ENCODE peak calls at places on chromosomes 11 and 22, in five cellular contexts. E, R, K, P and Z are unnamed samples.
A peak's percentile ranks its signal among the peaks of the same experiment; 100 is the strongest.

GRCh38 chr11:67022341-67022933 is 497 bp upstream of the SYT12 start:
- DNase-seq in R (no peak), P (no peak), E (no peak), K (no peak), Z (peak; percentile 89)

GRCh38 chr22:47165998-47166397 is 403.5 kb downstream of the TBC1D22A start:
- DNase-seq in P (no peak), E (peak; percentile 18), K (no peak), R (peak; percentile 12), Z (no peak)

GRCh38 chr11:128905345-128906184 is 14.4 kb downstream of the KCNJ5 start:
- DNase-seq in R (peak; percentile 78), K (no peak), E (no peak), P (no peak), Z (no peak)

GRCh38 chr11:108672113-108672512 is 7.2 kb downstream of the DDX10 start:
- DNase-seq in K (no peak), E (no peak), R (no peak), P (no peak), Z (no peak)

GRCh38 chr11:10902301-10902700 is 44.4 kb upstream of the ZBED5 start:
- DNase-seq in K (no peak), R (no peak), E (no peak), P (no peak), Z (no peak)

GRCh38 chr11:43021466-43021865 is 290.3 kb upstream of the API5 start:
- DNase-seq in P (peak; percentile 15), E (no peak), R (peak; percentile 31), K (no peak), Z (no peak)

GRCh38 chr11:117039897-117040296 is 58.3 kb downstream of the SIK3 start:
- DNase-seq in R (no peak), P (peak; percentile 18), E (no peak), K (no peak), Z (no peak)

GRCh38 chr11:72398058-72398758 is 36.1 kb downstream of the CLPB start:
- DNase-seq in E (no peak), P (no peak), R (no peak), K (no peak), Z (no peak)

GRCh38 chr22:28187612-28188011 is 268.6 kb upstream of the PITPNB start:
- DNase-seq in K (no peak), E (no peak), P (no peak), R (no peak), Z (no peak)

GRCh38 chr11:128705124-128705920 is 11.4 kb downstream of the FLI1 start:
- DNase-seq in R (no peak), E (no peak), K (no peak), P (no peak), Z (no peak)

GRCh38 chr22:45212306-45212709 is 28.4 kb downstream of the KIAA0930 start:
- DNase-seq in P (no peak), K (peak; percentile 80), R (no peak), E (peak; percentile 94), Z (peak; percentile 86)

GRCh38 chr22:37894939-37895670 is 11.0 kb upstream of the MICALL1 start:
- DNase-seq in R (peak; percentile 75), P (no peak), K (no peak), E (no peak), Z (no peak)

GRCh38 chr11:118620529-118621070 is 13.2 kb downstream of the PHLDB1 start:
- DNase-seq in R (peak; percentile 50), E (no peak), P (no peak), K (peak; percentile 53), Z (peak; percentile 57)

GRCh38 chr22:23752090-23752691 is 1.3 kb upstream of the ZNF70 start:
- DNase-seq in K (no peak), P (peak; percentile 95), E (no peak), R (no peak), Z (no peak)

GRCh38 chr22:45580703-45581381 is 78.2 kb downstream of the FBLN1 start:
- DNase-seq in P (no peak), R (no peak), E (no peak), K (no peak), Z (no peak)

GRCh38 chr11:19447150-19447566 is 206.4 kb upstream of the E2F8 start:
- DNase-seq in R (no peak), P (no peak), K (no peak), E (no peak), Z (no peak)

GRCh38 chr11:116851631-116852030 is 14.2 kb upstream of the APOA1 start:
- DNase-seq in R (no peak), E (no peak), P (no peak), K (no peak), Z (no peak)

GRCh38 chr22:34841321-34841901 is 224.5 kb upstream of the ISX start:
- DNase-seq in E (no peak), P (no peak), R (peak; percentile 56), K (no peak), Z (no peak)

GRCh38 chr11:60951909-60952741 is at the start of gene SLC15A3:
- DNase-seq in R (peak; percentile 65), P (peak; percentile 86), E (peak; percentile 87), K (peak; percentile 71), Z (no peak)

GRCh38 chr22:39405346-39406085 is 5.9 kb downstream of the TAB1 start:
- DNase-seq in P (no peak), R (no peak), E (no peak), K (no peak), Z (no peak)

GRCh38 chr11:60785136-60785535 is at the start of gene MS4A10:
- DNase-seq in E (no peak), R (no peak), P (no peak), K (no peak), Z (no peak)

GRCh38 chr11:9001736-9002135 is 2.1 kb downstream of the NRIP3 start:
- DNase-seq in K (no peak), R (no peak), E (no peak), P (no peak), Z (no peak)

GRCh38 chr11:102580185-102580951 is 44.8 kb downstream of the MMP20 start:
- DNase-seq in K (no peak), R (no peak), P (no peak), E (no peak), Z (no peak)

GRCh38 chr22:50576070-50576469 is 2.2 kb downstream of the CPT1B start:
- DNase-seq in P (no peak), K (no peak), E (no peak), R (peak; percentile 55), Z (no peak)

GRCh38 chr22:36826262-36826661 is 9.4 kb upstream of the PVALB start:
- DNase-seq in R (no peak), E (no peak), P (no peak), K (no peak), Z (no peak)

GRCh38 chr11:95849087-95849825 is 59.0 kb downstream of the CEP57 start:
- DNase-seq in R (peak; percentile 35), K (peak; percentile 18), P (peak; percentile 24), E (peak; percentile 69), Z (no peak)

GRCh38 chr11:30861506-30861905 is 275.4 kb upstream of the MPPED2 start:
- DNase-seq in K (no peak), P (no peak), E (no peak), R (no peak), Z (no peak)

GRCh38 chr11:43952020-43952400 is 9.6 kb downstream of the C11orf96 start:
- DNase-seq in K (no peak), R (no peak), E (no peak), P (no peak), Z (no peak)

GRCh38 chr11:115168686-115169085 is 335.5 kb downstream of the CADM1 start:
- DNase-seq in P (no peak), K (no peak), E (no peak), R (no peak), Z (no peak)

GRCh38 chr11:12179019-12179418 is 68.6 kb downstream of the MICAL2 start:
- DNase-seq in E (no peak), R (no peak), K (no peak), P (no peak), Z (no peak)

GRCh38 chr11:79667377-79667776 is 226.5 kb upstream of the TENM4 start:
- DNase-seq in K (no peak), E (no peak), R (no peak), P (no peak), Z (no peak)

GRCh38 chr11:2693271-2693833 is 6.4 kb downstream of the KCNQ1OT1 start:
- DNase-seq in R (peak; percentile 96), P (no peak), E (peak; percentile 48), K (no peak), Z (peak; percentile 30)
- H3K27ac ChIP-seq in R (peak overlapping the region; percentile 85), P (no peak overlapping the region), E (no peak overlapping the region), K (no peak overlapping the region), Z (no peak overlapping the region)

GRCh38 chr22:29623059-29623458 is 19.6 kb downstream of the NF2 start:
- DNase-seq in E (no peak), K (no peak), P (no peak), R (no peak), Z (no peak)
- H3K27ac ChIP-seq in E (peak overlapping the region; percentile 40), K (no peak overlapping the region), P (no peak overlapping the region), R (no peak overlapping the region), Z (peak overlapping the region; percentile 100)

DNA sequence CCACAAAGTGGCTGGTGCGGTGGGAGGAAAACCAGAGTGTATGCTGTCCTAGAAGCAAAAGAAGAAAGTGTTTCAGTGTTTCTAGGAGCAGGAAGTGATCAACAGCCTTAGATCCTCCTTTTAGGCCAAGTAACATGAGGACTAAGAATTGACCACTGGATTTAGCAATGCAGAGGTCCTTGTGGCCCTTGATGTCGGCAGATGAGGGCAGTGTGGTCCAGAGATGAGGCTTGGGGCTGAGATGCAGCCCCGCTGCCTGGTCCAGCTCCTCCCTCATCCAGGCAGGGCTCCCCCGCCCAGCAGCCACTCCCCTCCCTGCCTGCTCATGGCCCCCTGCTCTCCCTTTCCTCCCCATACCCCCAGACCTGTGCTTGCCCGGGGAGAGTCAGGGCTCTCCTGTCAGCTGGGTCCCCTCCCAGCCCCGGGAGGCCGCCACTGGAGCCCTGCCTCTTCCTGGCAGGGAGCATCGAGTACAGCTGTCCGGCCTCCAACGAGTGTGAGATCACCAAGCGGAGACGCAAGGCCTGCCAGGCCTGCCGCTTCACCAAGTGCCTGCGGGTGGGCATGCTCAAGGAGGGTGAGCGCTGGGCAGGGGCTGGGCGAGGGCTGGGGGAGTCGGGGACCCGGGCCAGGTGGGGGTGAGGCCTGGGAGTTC is 3.7 kb downstream of the TRMT112 start:
- DNase-seq in P (no peak), R (no peak), K (peak; percentile 69), E (peak; percentile 88), Z (peak; percentile 67)
- H3K27ac ChIP-seq in P (no peak overlapping the region), R (no peak overlapping the region), K (peak overlapping the region; percentile 64), E (peak overlapping the region; percentile 53), Z (peak overlapping the region; percentile 82)

DNA sequence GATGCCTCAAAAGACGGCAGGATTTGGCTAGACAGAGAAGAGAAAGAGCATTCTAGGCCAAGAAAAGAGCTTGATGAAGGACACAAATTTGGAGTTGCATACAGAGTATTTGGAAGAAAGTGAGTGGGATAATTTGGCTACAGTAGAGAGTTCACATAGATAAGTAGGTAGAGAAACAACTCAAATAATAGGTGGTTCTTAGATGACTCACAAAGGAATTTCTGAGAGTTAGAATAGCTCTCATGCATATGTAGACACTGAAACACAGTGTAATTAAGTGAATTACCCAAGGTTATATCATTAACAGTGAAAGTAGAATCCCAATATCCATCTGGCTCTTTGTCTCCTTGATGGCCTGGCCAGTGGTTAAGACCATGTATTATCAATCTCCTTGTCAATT is 228.6 kb upstream of the DDI1 start:
- DNase-seq in P (no peak), R (no peak), K (no peak), E (no peak), Z (no peak)
- H3K27ac ChIP-seq in P (no peak overlapping the region), R (no peak overlapping the region), K (no peak overlapping the region), E (no peak overlapping the region), Z (no peak overlapping the region)

GRCh38 chr22:41488076-41488475 is 19.2 kb downstream of the ACO2 start:
- DNase-seq in K (no peak), R (no peak), P (no peak), E (no peak), Z (no peak)
- H3K27ac ChIP-seq in K (peak overlapping the region; percentile 76), R (peak overlapping the region; percentile 36), P (no peak overlapping the region), E (no peak overlapping the region), Z (no peak overlapping the region)

GRCh38 chr11:1832181-1832988 is 2.4 kb upstream of the SYT8 start:
- DNase-seq in P (peak; percentile 58), K (peak; percentile 56), R (peak; percentile 72), E (no peak), Z (no peak)
- H3K27ac ChIP-seq in P (no peak overlapping the region), K (no peak overlapping the region), R (no peak overlapping the region), E (no peak overlapping the region), Z (peak overlapping the region; percentile 96)